ENCODE peak calls at places on chromosomes 5 and 9, in five cellular contexts. V is spleen, N is stomach, W is HL-60, A is H1. J is an unnamed sample.

GRCh38 chr9:19156805-19157204 is 29.5 kb upstream of the PLIN2 start:
- DNase-seq in V (peak; percentile 24), W (no peak), N (no peak), A (no peak), J (peak; percentile 68)

GRCh38 chr5:90161399-90161798 is 248.2 kb downstream of the CETN3 start:
- DNase-seq in N (peak; percentile 33), V (peak; percentile 78), W (no peak), A (peak; percentile 52), J (no peak)

GRCh38 chr5:163789870-163790269 is 284.5 kb downstream of the MAT2B start:
- DNase-seq in N (no peak), W (no peak), A (no peak), V (no peak), J (no peak)

GRCh38 chr5:154740483-154740882 is 14.7 kb upstream of the LARP1 start:
- DNase-seq in W (no peak), N (peak; percentile 70), A (no peak), V (no peak), J (peak; percentile 88)

GRCh38 chr5:756171-756570 is 28.4 kb downstream of the ZDHHC11B start:
- DNase-seq in A (no peak), W (no peak), V (no peak), N (peak; percentile 53), J (peak; percentile 60)

GRCh38 chr5:150585781-150586461 is 54.5 kb upstream of the SYNPO start:
- DNase-seq in N (peak; percentile 66), W (no peak), A (no peak), V (no peak), J (peak; percentile 56)

GRCh38 chr9:89005323-89005722 is 14.1 kb downstream of the S1PR3 start:
- DNase-seq in V (no peak), A (peak; percentile 37), N (no peak), W (no peak), J (no peak)

GRCh38 chr5:18761801-18762200 is 1127.5 kb downstream of the TAF11L14 start:
- DNase-seq in W (no peak), N (no peak), V (no peak), A (no peak), J (no peak)

GRCh38 chr5:96562614-96563013 is 99.6 kb upstream of the CAST start:
- DNase-seq in N (no peak), V (no peak), W (no peak), A (no peak), J (no peak)

GRCh38 chr9:16787724-16788123 is 82.7 kb downstream of the BNC2 start:
- DNase-seq in A (no peak), N (no peak), V (no peak), W (no peak), J (no peak)

GRCh38 chr9:14395300-14396082 is 81.5 kb upstream of the NFIB start:
- DNase-seq in W (no peak), V (peak; percentile 75), N (no peak), A (no peak), J (no peak)

GRCh38 chr9:14350766-14351165 is 36.8 kb upstream of the NFIB start:
- DNase-seq in N (no peak), A (no peak), V (no peak), W (no peak), J (no peak)

GRCh38 chr5:103272377-103272776 is 13.8 kb downstream of the MACIR start:
- DNase-seq in A (no peak), W (no peak), N (no peak), V (no peak), J (no peak)

GRCh38 chr5:179241175-179241574 is 104.1 kb downstream of the ADAMTS2 start:
- DNase-seq in A (no peak), V (peak; percentile 45), W (no peak), N (no peak), J (peak; percentile 57)

GRCh38 chr9:5265939-5266338 is 34.7 kb downstream of the INSL4 start:
- DNase-seq in N (no peak), A (peak; percentile 49), V (no peak), W (no peak), J (no peak)

GRCh38 chr5:118270506-118270905 is 717.8 kb downstream of the DTWD2 start:
- DNase-seq in N (no peak), A (no peak), W (no peak), V (no peak), J (no peak)

GRCh38 chr5:43553381-43553780 is 3.5 kb downstream of the PAIP1 start:
- DNase-seq in V (no peak), A (no peak), N (no peak), W (no peak), J (no peak)

GRCh38 chr9:6566409-6567139 is 79.0 kb downstream of the GLDC start:
- DNase-seq in W (peak; percentile 72), N (no peak), A (no peak), V (no peak), J (no peak)

GRCh38 chr9:99023831-99024230 is 80.1 kb downstream of the COL15A1 start:
- DNase-seq in N (no peak), W (no peak), V (no peak), A (no peak), J (no peak)

GRCh38 chr5:1776831-1777230 is 22.8 kb downstream of the MRPL36 start:
- DNase-seq in V (peak; percentile 41), A (no peak), N (no peak), W (no peak), J (peak; percentile 45)

GRCh38 chr9:89497181-89497963 is 541 bp downstream of the SEMA4D start:
- DNase-seq in A (no peak), V (peak; percentile 89), W (no peak), N (peak; percentile 52), J (no peak)

GRCh38 chr9:115117999-115118470 is at the start of gene TNC:
- DNase-seq in N (peak; percentile 36), V (peak; percentile 67), W (no peak), A (peak; percentile 52), J (peak; percentile 94)

GRCh38 chr9:115121140-115121710 is 3.3 kb upstream of the TNC start:
- DNase-seq in W (no peak), A (no peak), V (no peak), N (no peak), J (no peak)

GRCh38 chr9:115116620-115117284 is 1.2 kb downstream of the TNC start:
- DNase-seq in V (no peak), W (no peak), A (no peak), N (no peak), J (no peak)

GRCh38 chr9:115115924-115116323 is 2.0 kb downstream of the TNC start:
- DNase-seq in W (no peak), N (no peak), V (no peak), A (no peak), J (no peak)

GRCh38 chr9:115118471-115119156 is 657 bp upstream of the TNC start:
- DNase-seq in V (peak; percentile 63), W (no peak), A (peak; percentile 81), N (peak; percentile 60), J (peak; percentile 93)
- TF ChIP-seq POLR2AphosphoS5 in V (no peak), W (no peak), A (no peak), N (peak; percentile 53), J (peak; percentile 80)

DNA sequence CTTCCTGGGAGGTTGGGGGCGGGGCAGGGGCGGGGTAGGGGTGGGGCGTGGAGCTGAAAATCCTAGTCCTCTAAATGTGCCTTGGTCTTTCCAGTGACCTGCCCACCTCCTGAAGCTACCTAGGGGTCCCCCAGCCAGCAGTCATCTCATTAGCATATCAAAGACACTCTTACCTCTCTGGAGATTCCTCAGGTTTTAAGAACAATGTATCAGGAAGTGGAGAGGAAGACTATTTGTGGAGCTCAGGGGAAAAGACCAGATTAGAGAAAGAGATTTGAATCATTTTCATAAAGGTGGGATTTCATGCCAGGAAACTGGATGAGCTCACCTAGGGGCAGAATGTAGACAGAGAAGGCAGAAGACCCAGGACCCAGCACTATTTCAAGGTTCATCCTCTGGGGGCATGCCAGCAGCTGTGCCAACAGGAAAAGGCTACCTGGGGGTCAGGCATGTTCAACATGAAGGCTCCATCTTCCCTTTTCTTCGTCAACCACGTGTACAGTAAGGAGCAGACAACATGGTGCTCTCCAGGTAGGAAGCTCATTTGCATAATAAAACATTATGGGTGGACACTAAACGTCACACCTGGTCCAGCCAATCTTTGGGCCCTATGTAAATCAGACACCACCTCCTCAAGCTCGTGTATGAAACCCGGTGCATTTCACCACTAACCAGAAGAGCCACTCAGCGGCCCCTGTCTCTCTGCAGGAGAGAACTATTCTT is 6.9 kb downstream of the GMCL2 start:
- DNase-seq in W (no peak), A (peak; percentile 79), V (no peak), N (no peak), J (no peak)
- TF ChIP-seq CTCF in W (no peak), A (no peak), V (no peak), N (no peak), J (no peak)

GRCh38 chr9:36150529-36151305 is 14.2 kb downstream of the GLIPR2 start:
- DNase-seq in W (peak; percentile 64), N (no peak), V (no peak), A (no peak), J (no peak)

GRCh38 chr9:36154213-36154952 is 14.8 kb upstream of the CCIN start:
- DNase-seq in A (no peak), V (no peak), W (no peak), N (no peak), J (peak; percentile 81)

GRCh38 chr9:36149197-36149596 is 12.7 kb downstream of the GLIPR2 start:
- DNase-seq in A (no peak), W (no peak), V (no peak), N (no peak), J (peak; percentile 77)

GRCh38 chr9:36152741-36153438 is 16.3 kb upstream of the CCIN start:
- DNase-seq in V (peak; percentile 77), W (no peak), A (no peak), N (no peak), J (no peak)

DNA sequence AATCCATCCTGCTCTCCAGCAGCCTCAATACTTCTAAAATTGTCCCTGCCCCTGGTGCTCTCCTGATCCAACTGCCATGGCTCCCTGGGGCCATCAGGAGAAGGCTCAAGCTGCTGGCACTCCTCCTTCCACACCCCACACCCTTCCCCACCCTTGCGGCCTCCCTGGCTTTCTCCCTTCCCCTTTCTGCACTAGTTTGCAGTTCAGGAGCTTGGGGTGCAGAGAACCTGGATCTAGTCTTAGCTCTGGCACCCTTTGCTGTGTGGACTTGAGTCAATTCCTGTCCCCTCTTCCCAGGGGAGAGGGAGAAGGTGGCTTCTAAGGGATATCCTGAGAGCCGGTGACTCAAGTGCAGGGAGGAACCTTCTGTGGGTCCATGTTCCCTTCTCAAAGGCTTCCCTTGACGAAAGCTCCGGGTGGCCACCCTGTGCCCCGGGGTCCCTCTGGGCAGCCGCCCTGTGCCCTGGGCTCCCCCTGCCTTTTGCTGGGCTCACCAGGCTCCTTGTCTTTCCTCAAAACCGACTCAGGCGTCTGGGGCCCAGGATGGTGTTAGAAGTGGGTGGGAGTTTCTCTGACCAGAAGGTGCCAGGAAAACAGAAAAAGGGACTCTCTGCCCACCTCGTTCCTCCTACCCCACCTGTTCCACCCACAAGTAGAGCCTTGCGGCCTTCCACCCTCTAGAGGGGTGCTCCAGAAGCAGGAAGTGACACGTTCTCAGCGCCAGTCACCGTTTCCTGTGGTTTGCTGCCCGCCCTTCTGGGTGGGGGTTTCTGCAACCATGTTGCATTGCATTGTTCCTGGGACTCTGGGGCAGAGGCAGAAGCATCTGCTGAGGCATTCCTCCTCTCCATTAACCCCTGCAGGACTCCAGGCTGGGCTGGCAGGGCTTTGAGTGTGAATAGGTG is 15.0 kb downstream of the GLIPR2 start:
- DNase-seq in N (peak; percentile 65), W (peak; percentile 83), A (no peak), V (peak; percentile 98), J (peak; percentile 79)
- TF ChIP-seq POLR2AphosphoS5 in N (peak; percentile 68), W (peak; percentile 94), A (no peak), V (peak; percentile 76), J (peak; percentile 45)

DNA sequence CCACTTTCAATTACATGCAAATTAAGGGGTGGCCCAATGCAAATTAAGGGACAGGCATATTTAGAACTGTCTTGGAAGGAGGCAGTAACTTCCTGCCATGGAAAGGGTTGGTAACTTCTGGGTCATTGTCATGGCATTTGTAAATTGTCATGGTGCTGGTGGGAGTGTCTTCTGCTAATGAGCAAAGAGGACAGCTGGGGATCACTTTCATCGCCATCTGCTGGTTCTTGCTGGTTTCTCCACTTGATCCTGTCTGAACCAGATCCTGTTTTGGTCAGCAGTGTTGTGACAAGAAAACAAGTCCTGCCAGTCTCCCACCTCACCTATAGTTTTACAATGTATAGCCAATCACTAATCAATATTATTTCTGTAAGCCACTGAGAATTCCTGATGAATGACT is 23.4 kb upstream of the UGT3A2 start:
- DNase-seq in W (no peak), N (no peak), A (peak; percentile 60), V (no peak), J (no peak)
- TF ChIP-seq CTCF in W (peak; percentile 28), N (no peak), A (peak; percentile 53), V (no peak), J (no peak)